ENCODE peak calls at places on chromosomes 3 and 15, in eight cellular contexts. C is KBM-7; O is heart right ventricle; G is stimulated activated CD4-positive, alpha-beta T cell treated with anti-CD3 and anti-CD28 coated beads, Interleukin-12 subunit alpha, Interleukin-12 subunit beta, amount 100 ng/mL, for 24 hours; F is CD8-positive, alpha-beta memory T cell; K is GM04503; Z is amniotic epithelial cell; L is upper lobe of right lung. S is an unnamed sample.

GRCh38 chr3:127608362-127608718 is 10.1 kb downstream of the MCM2 start:
- DNase-seq in C (no peak), O (peak), G (no peak), F (no peak), K (no peak), Z (no peak), L (no peak), S (no peak)

GRCh38 chr3:30440147-30440604 is 166.2 kb upstream of the TGFBR2 start:
- DNase-seq in C (no peak), O (no peak), G (no peak), F (no peak), K (peak), Z (peak), L (no peak), S (peak)

GRCh38 chr15:73752817-73753214 is 335 bp downstream of the INSYN1 start:
- DNase-seq in C (no peak), O (no peak), G (no peak), F (no peak), K (no peak), Z (no peak), L (no peak), S (peak)

GRCh38 chr3:99747915-99748314 is 69.7 kb upstream of the CMSS1 start:
- DNase-seq in C (no peak), O (no peak), G (no peak), F (no peak), K (no peak), Z (peak), L (no peak), S (peak)

GRCh38 chr3:47851888-47852603 is 49.1 kb downstream of the DHX30 start:
- DNase-seq in C (no peak), O (no peak), G (no peak), F (no peak), K (no peak), Z (no peak), L (no peak), S (no peak)

GRCh38 chr3:126781889-126782491 is 78.0 kb downstream of the CHCHD6 start:
- DNase-seq in C (no peak), O (no peak), G (no peak), F (no peak), K (peak), Z (peak), L (no peak), S (peak)

GRCh38 chr3:133937756-133938601 is 42.3 kb upstream of the RAB6B start:
- DNase-seq in C (no peak), O (no peak), G (no peak), F (no peak), K (peak), Z (peak), L (no peak), S (peak)

GRCh38 chr3:111739241-111739952 is 119.7 kb upstream of the PHLDB2 start:
- DNase-seq in C (no peak), O (peak), G (no peak), F (no peak), K (no peak), Z (peak), L (no peak), S (peak)

GRCh38 chr15:80403712-80404056 is 498 bp upstream of the ARNT2 start:
- DNase-seq in C (no peak), O (peak), G (no peak), F (no peak), K (no peak), Z (no peak), L (peak), S (peak)

GRCh38 chr3:170738756-170739155 is 131.2 kb downstream of the RPL22L1 start:
- DNase-seq in C (no peak), O (no peak), G (no peak), F (no peak), K (no peak), Z (no peak), L (no peak), S (no peak)

GRCh38 chr3:138187296-138188012 is at the start of gene ARMC8:
- DNase-seq in C (no peak), O (peak), G (no peak), F (no peak), K (peak), Z (peak), L (peak), S (peak)

GRCh38 chr3:177776656-177777055 is 579.4 kb upstream of the TBL1XR1 start:
- DNase-seq in C (no peak), O (no peak), G (no peak), F (no peak), K (no peak), Z (peak), L (no peak), S (peak)

GRCh38 chr15:57500979-57501576 is 90.6 kb upstream of the MYZAP start:
- DNase-seq in C (no peak), O (no peak), G (no peak), F (no peak), K (no peak), Z (peak), L (no peak), S (peak)

GRCh38 chr15:85412956-85413854 is 32.8 kb downstream of the AKAP13 start:
- DNase-seq in C (peak), O (peak), G (peak), F (peak), K (peak), Z (peak), L (peak), S (peak)

GRCh38 chr15:40340740-40341400 is at the start of gene CCDC9B:
- DNase-seq in C (peak), O (peak), G (no peak), F (no peak), K (peak), Z (peak), L (peak), S (peak)

GRCh38 chr15:97470417-97470816 is 490.1 kb upstream of the ARRDC4 start:
- DNase-seq in C (peak), O (no peak), G (no peak), F (no peak), K (no peak), Z (no peak), L (no peak), S (no peak)

GRCh38 chr3:42519568-42519962 is 17.1 kb downstream of the VIPR1 start:
- DNase-seq in C (no peak), O (no peak), G (no peak), F (no peak), K (no peak), Z (no peak), L (no peak), S (no peak)